ENCODE peak calls at places on chromosome 10, in seven cellular contexts. One of them, this sample, is unnamed.
A peak's percentile ranks its signal among the peaks of the same experiment; 100 is the strongest.

GRCh38 chr10:78150756-78151155 is 117.1 kb downstream of the RPS24 start:
- DNase-seq in GM20000: no peak
- DNase-seq in fibroblast of mammary gland: no peak
- DNase-seq in BE2C: no peak
- DNase-seq in activated naive CD4-positive, alpha-beta T cell treated with anti-CD3 and anti-CD28 coated beads, Interleukin-2, amount 10 ng/mL, durations not matched to agents 7 days and 5 days: no peak
- DNase-seq in GM12865: no peak
- DNase-seq in cerebellar nuclear complex: no peak
- DNase-seq in this sample: no peak

GRCh38 chr10:113126506-113127192 is 176.6 kb downstream of the TCF7L2 start:
- DNase-seq in GM20000: peak; percentile 54
- DNase-seq in fibroblast of mammary gland: peak; percentile 74
- DNase-seq in BE2C: peak; percentile 87
- DNase-seq in activated naive CD4-positive, alpha-beta T cell treated with anti-CD3 and anti-CD28 coated beads, Interleukin-2, amount 10 ng/mL, durations not matched to agents 7 days and 5 days: peak; percentile 38
- DNase-seq in GM12865: no peak
- DNase-seq in cerebellar nuclear complex: no peak
- DNase-seq in this sample: no peak

GRCh38 chr10:78925800-78926319 is 142.9 kb upstream of the ZMIZ1 start:
- DNase-seq in GM20000: no peak
- DNase-seq in fibroblast of mammary gland: peak; percentile 97
- DNase-seq in BE2C: no peak
- DNase-seq in activated naive CD4-positive, alpha-beta T cell treated with anti-CD3 and anti-CD28 coated beads, Interleukin-2, amount 10 ng/mL, durations not matched to agents 7 days and 5 days: no peak
- DNase-seq in GM12865: no peak
- DNase-seq in cerebellar nuclear complex: no peak
- DNase-seq in this sample: no peak

GRCh38 chr10:18233775-18234174 is 93.6 kb downstream of the CACNB2 start:
- DNase-seq in GM20000: no peak
- DNase-seq in fibroblast of mammary gland: no peak
- DNase-seq in BE2C: peak; percentile 39
- DNase-seq in activated naive CD4-positive, alpha-beta T cell treated with anti-CD3 and anti-CD28 coated beads, Interleukin-2, amount 10 ng/mL, durations not matched to agents 7 days and 5 days: no peak
- DNase-seq in GM12865: peak; percentile 1
- DNase-seq in cerebellar nuclear complex: no peak
- DNase-seq in this sample: no peak

GRCh38 chr10:69317175-69318086 is 39.1 kb downstream of the HK1 start:
- DNase-seq in GM20000: peak; percentile 84
- DNase-seq in fibroblast of mammary gland: no peak
- DNase-seq in BE2C: no peak
- DNase-seq in activated naive CD4-positive, alpha-beta T cell treated with anti-CD3 and anti-CD28 coated beads, Interleukin-2, amount 10 ng/mL, durations not matched to agents 7 days and 5 days: no peak
- DNase-seq in GM12865: peak; percentile 87
- DNase-seq in cerebellar nuclear complex: no peak
- DNase-seq in this sample: no peak

GRCh38 chr10:43980715-43981114 is 332.0 kb upstream of the ZNF32 start:
- DNase-seq in GM20000: no peak
- DNase-seq in fibroblast of mammary gland: no peak
- DNase-seq in BE2C: no peak
- DNase-seq in activated naive CD4-positive, alpha-beta T cell treated with anti-CD3 and anti-CD28 coated beads, Interleukin-2, amount 10 ng/mL, durations not matched to agents 7 days and 5 days: no peak
- DNase-seq in GM12865: no peak
- DNase-seq in cerebellar nuclear complex: no peak
- DNase-seq in this sample: no peak

GRCh38 chr10:77835669-77836086 is 90.9 kb downstream of the DLG5 start:
- DNase-seq in GM20000: no peak
- DNase-seq in fibroblast of mammary gland: no peak
- DNase-seq in BE2C: no peak
- DNase-seq in activated naive CD4-positive, alpha-beta T cell treated with anti-CD3 and anti-CD28 coated beads, Interleukin-2, amount 10 ng/mL, durations not matched to agents 7 days and 5 days: no peak
- DNase-seq in GM12865: no peak
- DNase-seq in cerebellar nuclear complex: no peak
- DNase-seq in this sample: no peak

GRCh38 chr10:65133652-65134051 is 1612.5 kb downstream of the REEP3 start:
- DNase-seq in GM20000: no peak
- DNase-seq in fibroblast of mammary gland: no peak
- DNase-seq in BE2C: no peak
- DNase-seq in activated naive CD4-positive, alpha-beta T cell treated with anti-CD3 and anti-CD28 coated beads, Interleukin-2, amount 10 ng/mL, durations not matched to agents 7 days and 5 days: no peak
- DNase-seq in GM12865: no peak
- DNase-seq in cerebellar nuclear complex: no peak
- DNase-seq in this sample: no peak

GRCh38 chr10:131689016-131689415 is 211.8 kb upstream of the PPP2R2D start:
- DNase-seq in GM20000: no peak
- DNase-seq in fibroblast of mammary gland: no peak
- DNase-seq in BE2C: no peak
- DNase-seq in activated naive CD4-positive, alpha-beta T cell treated with anti-CD3 and anti-CD28 coated beads, Interleukin-2, amount 10 ng/mL, durations not matched to agents 7 days and 5 days: no peak
- DNase-seq in GM12865: no peak
- DNase-seq in cerebellar nuclear complex: no peak
- DNase-seq in this sample: no peak

GRCh38 chr10:111275091-111275490 is 198.3 kb downstream of the ADRA2A start:
- DNase-seq in GM20000: no peak
- DNase-seq in fibroblast of mammary gland: no peak
- DNase-seq in BE2C: no peak
- DNase-seq in activated naive CD4-positive, alpha-beta T cell treated with anti-CD3 and anti-CD28 coated beads, Interleukin-2, amount 10 ng/mL, durations not matched to agents 7 days and 5 days: no peak
- DNase-seq in GM12865: no peak
- DNase-seq in cerebellar nuclear complex: no peak
- DNase-seq in this sample: no peak

GRCh38 chr10:68562666-68563522 is 2.8 kb downstream of the TET1 start:
- DNase-seq in GM20000: no peak
- DNase-seq in fibroblast of mammary gland: peak; percentile 70
- DNase-seq in BE2C: peak; percentile 33
- DNase-seq in activated naive CD4-positive, alpha-beta T cell treated with anti-CD3 and anti-CD28 coated beads, Interleukin-2, amount 10 ng/mL, durations not matched to agents 7 days and 5 days: no peak
- DNase-seq in GM12865: peak; percentile 8
- DNase-seq in cerebellar nuclear complex: no peak
- DNase-seq in this sample: peak; percentile 42

GRCh38 chr10:127824826-127825225 is 67.9 kb downstream of the CLRN3 start:
- DNase-seq in GM20000: no peak
- DNase-seq in fibroblast of mammary gland: no peak
- DNase-seq in BE2C: no peak
- DNase-seq in activated naive CD4-positive, alpha-beta T cell treated with anti-CD3 and anti-CD28 coated beads, Interleukin-2, amount 10 ng/mL, durations not matched to agents 7 days and 5 days: no peak
- DNase-seq in GM12865: no peak
- DNase-seq in cerebellar nuclear complex: no peak
- DNase-seq in this sample: no peak

GRCh38 chr10:27998178-27998953 is 513 bp downstream of the ODAD2 start:
- DNase-seq in GM20000: no peak
- DNase-seq in fibroblast of mammary gland: no peak
- DNase-seq in BE2C: no peak
- DNase-seq in activated naive CD4-positive, alpha-beta T cell treated with anti-CD3 and anti-CD28 coated beads, Interleukin-2, amount 10 ng/mL, durations not matched to agents 7 days and 5 days: peak; percentile 33
- DNase-seq in GM12865: no peak
- DNase-seq in cerebellar nuclear complex: no peak
- DNase-seq in this sample: peak; percentile 91

GRCh38 chr10:21600804-21601512 is 66.9 kb downstream of the MLLT10 start:
- DNase-seq in GM20000: no peak
- DNase-seq in fibroblast of mammary gland: no peak
- DNase-seq in BE2C: no peak
- DNase-seq in activated naive CD4-positive, alpha-beta T cell treated with anti-CD3 and anti-CD28 coated beads, Interleukin-2, amount 10 ng/mL, durations not matched to agents 7 days and 5 days: no peak
- DNase-seq in GM12865: no peak
- DNase-seq in cerebellar nuclear complex: no peak
- DNase-seq in this sample: no peak

GRCh38 chr10:110820321-110820814 is 51.4 kb upstream of the PDCD4 start:
- DNase-seq in GM20000: no peak
- DNase-seq in fibroblast of mammary gland: no peak
- DNase-seq in BE2C: peak; percentile 61
- DNase-seq in activated naive CD4-positive, alpha-beta T cell treated with anti-CD3 and anti-CD28 coated beads, Interleukin-2, amount 10 ng/mL, durations not matched to agents 7 days and 5 days: no peak
- DNase-seq in GM12865: no peak
- DNase-seq in cerebellar nuclear complex: peak; percentile 93
- DNase-seq in this sample: no peak

GRCh38 chr10:35640951-35641429 is 1.1 kb downstream of the FZD8 start:
- DNase-seq in GM20000: peak; percentile 64
- DNase-seq in fibroblast of mammary gland: peak; percentile 81
- DNase-seq in BE2C: peak; percentile 82
- DNase-seq in activated naive CD4-positive, alpha-beta T cell treated with anti-CD3 and anti-CD28 coated beads, Interleukin-2, amount 10 ng/mL, durations not matched to agents 7 days and 5 days: peak; percentile 60
- DNase-seq in GM12865: peak; percentile 87
- DNase-seq in cerebellar nuclear complex: no peak
- DNase-seq in this sample: peak; percentile 76

GRCh38 chr10:47225928-47226645 is 73.9 kb upstream of the GDF10 start:
- DNase-seq in GM20000: no peak
- DNase-seq in fibroblast of mammary gland: no peak
- DNase-seq in BE2C: no peak
- DNase-seq in activated naive CD4-positive, alpha-beta T cell treated with anti-CD3 and anti-CD28 coated beads, Interleukin-2, amount 10 ng/mL, durations not matched to agents 7 days and 5 days: no peak
- DNase-seq in GM12865: no peak
- DNase-seq in cerebellar nuclear complex: no peak
- DNase-seq in this sample: no peak

GRCh38 chr10:103759100-103759781 is 96.1 kb downstream of the SH3PXD2A start:
- DNase-seq in GM20000: peak; percentile 32
- DNase-seq in fibroblast of mammary gland: peak; percentile 81
- DNase-seq in BE2C: no peak
- DNase-seq in activated naive CD4-positive, alpha-beta T cell treated with anti-CD3 and anti-CD28 coated beads, Interleukin-2, amount 10 ng/mL, durations not matched to agents 7 days and 5 days: no peak
- DNase-seq in GM12865: peak; percentile 32
- DNase-seq in cerebellar nuclear complex: peak; percentile 87
- DNase-seq in this sample: no peak

GRCh38 chr10:79066460-79067240 is 2.1 kb upstream of the ZMIZ1 start:
- DNase-seq in GM20000: peak; percentile 81
- DNase-seq in fibroblast of mammary gland: peak; percentile 60
- DNase-seq in BE2C: peak; percentile 69
- DNase-seq in activated naive CD4-positive, alpha-beta T cell treated with anti-CD3 and anti-CD28 coated beads, Interleukin-2, amount 10 ng/mL, durations not matched to agents 7 days and 5 days: no peak
- DNase-seq in GM12865: no peak
- DNase-seq in cerebellar nuclear complex: no peak
- DNase-seq in this sample: peak; percentile 56

GRCh38 chr10:93515963-93516450 is 19.6 kb downstream of the CEP55 start:
- DNase-seq in GM20000: no peak
- DNase-seq in fibroblast of mammary gland: no peak
- DNase-seq in BE2C: no peak
- DNase-seq in activated naive CD4-positive, alpha-beta T cell treated with anti-CD3 and anti-CD28 coated beads, Interleukin-2, amount 10 ng/mL, durations not matched to agents 7 days and 5 days: no peak
- DNase-seq in GM12865: no peak
- DNase-seq in cerebellar nuclear complex: no peak
- DNase-seq in this sample: no peak

GRCh38 chr10:16986406-16987128 is 143.0 kb downstream of the CUBN start:
- DNase-seq in GM20000: no peak
- DNase-seq in fibroblast of mammary gland: peak; percentile 76
- DNase-seq in BE2C: no peak
- DNase-seq in activated naive CD4-positive, alpha-beta T cell treated with anti-CD3 and anti-CD28 coated beads, Interleukin-2, amount 10 ng/mL, durations not matched to agents 7 days and 5 days: no peak
- DNase-seq in GM12865: no peak
- DNase-seq in cerebellar nuclear complex: no peak
- DNase-seq in this sample: peak; percentile 86

GRCh38 chr10:52442576-52442975 is 128.5 kb downstream of the DKK1 start:
- DNase-seq in GM20000: no peak
- DNase-seq in fibroblast of mammary gland: peak; percentile 80
- DNase-seq in BE2C: no peak
- DNase-seq in activated naive CD4-positive, alpha-beta T cell treated with anti-CD3 and anti-CD28 coated beads, Interleukin-2, amount 10 ng/mL, durations not matched to agents 7 days and 5 days: no peak
- DNase-seq in GM12865: no peak
- DNase-seq in cerebellar nuclear complex: no peak
- DNase-seq in this sample: no peak

GRCh38 chr10:132418520-132419416 is 21.8 kb downstream of the PWWP2B start:
- DNase-seq in GM20000: peak; percentile 44
- DNase-seq in fibroblast of mammary gland: no peak
- DNase-seq in BE2C: no peak
- DNase-seq in activated naive CD4-positive, alpha-beta T cell treated with anti-CD3 and anti-CD28 coated beads, Interleukin-2, amount 10 ng/mL, durations not matched to agents 7 days and 5 days: no peak
- DNase-seq in GM12865: no peak
- DNase-seq in cerebellar nuclear complex: no peak
- DNase-seq in this sample: peak; percentile 29

GRCh38 chr10:131921191-131921590 is 20.4 kb downstream of the PPP2R2D start:
- DNase-seq in GM20000: peak; percentile 62
- DNase-seq in fibroblast of mammary gland: no peak
- DNase-seq in BE2C: no peak
- DNase-seq in activated naive CD4-positive, alpha-beta T cell treated with anti-CD3 and anti-CD28 coated beads, Interleukin-2, amount 10 ng/mL, durations not matched to agents 7 days and 5 days: no peak
- DNase-seq in GM12865: peak; percentile 47
- DNase-seq in cerebellar nuclear complex: no peak
- DNase-seq in this sample: no peak

GRCh38 chr10:95559466-95559865 is 1.7 kb downstream of the SORBS1 start:
- DNase-seq in GM20000: no peak
- DNase-seq in fibroblast of mammary gland: no peak
- DNase-seq in BE2C: no peak
- DNase-seq in activated naive CD4-positive, alpha-beta T cell treated with anti-CD3 and anti-CD28 coated beads, Interleukin-2, amount 10 ng/mL, durations not matched to agents 7 days and 5 days: no peak
- DNase-seq in GM12865: no peak
- DNase-seq in cerebellar nuclear complex: no peak
- DNase-seq in this sample: no peak

GRCh38 chr10:9331583-9332008 is 1277.1 kb downstream of the GATA3 start:
- DNase-seq in GM20000: peak; percentile 52
- DNase-seq in fibroblast of mammary gland: peak; percentile 63
- DNase-seq in BE2C: no peak
- DNase-seq in activated naive CD4-positive, alpha-beta T cell treated with anti-CD3 and anti-CD28 coated beads, Interleukin-2, amount 10 ng/mL, durations not matched to agents 7 days and 5 days: no peak
- DNase-seq in GM12865: peak; percentile 66
- DNase-seq in cerebellar nuclear complex: peak; percentile 1
- DNase-seq in this sample: peak; percentile 51

GRCh38 chr10:59623823-59624535 is 85.7 kb downstream of the SLC16A9 start:
- DNase-seq in GM20000: no peak
- DNase-seq in fibroblast of mammary gland: peak; percentile 41
- DNase-seq in BE2C: no peak
- DNase-seq in activated naive CD4-positive, alpha-beta T cell treated with anti-CD3 and anti-CD28 coated beads, Interleukin-2, amount 10 ng/mL, durations not matched to agents 7 days and 5 days: no peak
- DNase-seq in GM12865: no peak
- DNase-seq in cerebellar nuclear complex: no peak
- DNase-seq in this sample: no peak

GRCh38 chr10:27240891-27241639 is 468 bp upstream of the ACBD5 start:
- DNase-seq in GM20000: peak; percentile 47
- DNase-seq in fibroblast of mammary gland: peak; percentile 14
- DNase-seq in BE2C: no peak
- DNase-seq in activated naive CD4-positive, alpha-beta T cell treated with anti-CD3 and anti-CD28 coated beads, Interleukin-2, amount 10 ng/mL, durations not matched to agents 7 days and 5 days: no peak
- DNase-seq in GM12865: peak; percentile 67
- DNase-seq in cerebellar nuclear complex: no peak
- DNase-seq in this sample: peak; percentile 45

GRCh38 chr10:131880016-131880590 is 20.7 kb upstream of the PPP2R2D start:
- DNase-seq in GM20000: no peak
- DNase-seq in fibroblast of mammary gland: no peak
- DNase-seq in BE2C: no peak
- DNase-seq in activated naive CD4-positive, alpha-beta T cell treated with anti-CD3 and anti-CD28 coated beads, Interleukin-2, amount 10 ng/mL, durations not matched to agents 7 days and 5 days: no peak
- DNase-seq in GM12865: no peak
- DNase-seq in cerebellar nuclear complex: no peak
- DNase-seq in this sample: no peak

GRCh38 chr10:76632158-76633051 is 1005.2 kb downstream of the KCNMA1 start:
- DNase-seq in GM20000: no peak
- DNase-seq in fibroblast of mammary gland: no peak
- DNase-seq in BE2C: no peak
- DNase-seq in activated naive CD4-positive, alpha-beta T cell treated with anti-CD3 and anti-CD28 coated beads, Interleukin-2, amount 10 ng/mL, durations not matched to agents 7 days and 5 days: no peak
- DNase-seq in GM12865: peak; percentile 19
- DNase-seq in cerebellar nuclear complex: no peak
- DNase-seq in this sample: peak; percentile 5

GRCh38 chr10:50394832-50395231 is 143.5 kb upstream of the ASAH2 start:
- DNase-seq in GM20000: no peak
- DNase-seq in fibroblast of mammary gland: peak; percentile 52
- DNase-seq in BE2C: no peak
- DNase-seq in activated naive CD4-positive, alpha-beta T cell treated with anti-CD3 and anti-CD28 coated beads, Interleukin-2, amount 10 ng/mL, durations not matched to agents 7 days and 5 days: no peak
- DNase-seq in GM12865: no peak
- DNase-seq in cerebellar nuclear complex: no peak
- DNase-seq in this sample: no peak

GRCh38 chr10:132548106-132548823 is 10.7 kb downstream of the INPP5A start:
- DNase-seq in GM20000: peak; percentile 14
- DNase-seq in fibroblast of mammary gland: no peak
- DNase-seq in BE2C: no peak
- DNase-seq in activated naive CD4-positive, alpha-beta T cell treated with anti-CD3 and anti-CD28 coated beads, Interleukin-2, amount 10 ng/mL, durations not matched to agents 7 days and 5 days: no peak
- DNase-seq in GM12865: peak; percentile 45
- DNase-seq in cerebellar nuclear complex: no peak
- DNase-seq in this sample: no peak

GRCh38 chr10:78432582-78432981 is 398.9 kb downstream of the RPS24 start:
- DNase-seq in GM20000: no peak
- DNase-seq in fibroblast of mammary gland: no peak
- DNase-seq in BE2C: peak; percentile 61
- DNase-seq in activated naive CD4-positive, alpha-beta T cell treated with anti-CD3 and anti-CD28 coated beads, Interleukin-2, amount 10 ng/mL, durations not matched to agents 7 days and 5 days: no peak
- DNase-seq in GM12865: no peak
- DNase-seq in cerebellar nuclear complex: no peak
- DNase-seq in this sample: peak; percentile 19

GRCh38 chr10:53387546-53387945 is 615.0 kb upstream of the MBL2 start:
- DNase-seq in GM20000: no peak
- DNase-seq in fibroblast of mammary gland: no peak
- DNase-seq in BE2C: no peak
- DNase-seq in activated naive CD4-positive, alpha-beta T cell treated with anti-CD3 and anti-CD28 coated beads, Interleukin-2, amount 10 ng/mL, durations not matched to agents 7 days and 5 days: no peak
- DNase-seq in GM12865: no peak
- DNase-seq in cerebellar nuclear complex: no peak
- DNase-seq in this sample: no peak